ENCODE peak calls at places on chromosomes 16 and 17, in four cellular contexts. One of them, this sample, is unnamed.

GRCh38 chr16:11253009-11253994 is 2.7 kb downstream of the SOCS1 start:
- DNase-seq in skeletal muscle cell: no peak
- DNase-seq in fibroblast of pulmonary artery: no peak
- DNase-seq in endothelial cell of umbilical vein: no peak
- DNase-seq in this sample: no peak

GRCh38 chr17:78873519-78874340 is 29.3 kb downstream of the CEP295NL start:
- DNase-seq in skeletal muscle cell: peak; percentile 25
- DNase-seq in fibroblast of pulmonary artery: no peak
- DNase-seq in endothelial cell of umbilical vein: peak; percentile 94
- DNase-seq in this sample: peak; percentile 67

GRCh38 chr17:57649191-57649590 is 95.9 kb downstream of the CCDC182 start:
- DNase-seq in skeletal muscle cell: no peak
- DNase-seq in fibroblast of pulmonary artery: no peak
- DNase-seq in endothelial cell of umbilical vein: no peak
- DNase-seq in this sample: no peak

GRCh38 chr16:82323171-82323570 is 153.1 kb upstream of the MPHOSPH6 start:
- DNase-seq in skeletal muscle cell: no peak
- DNase-seq in fibroblast of pulmonary artery: no peak
- DNase-seq in endothelial cell of umbilical vein: no peak
- DNase-seq in this sample: no peak

GRCh38 chr16:35631261-35631945 is 2172.0 kb downstream of the TP53TG3F start:
- DNase-seq in skeletal muscle cell: no peak
- DNase-seq in fibroblast of pulmonary artery: no peak
- DNase-seq in endothelial cell of umbilical vein: no peak
- DNase-seq in this sample: no peak

GRCh38 chr16:73792199-73793108 is 504.2 kb upstream of the PSMD7 start:
- DNase-seq in skeletal muscle cell: no peak
- DNase-seq in fibroblast of pulmonary artery: no peak
- DNase-seq in endothelial cell of umbilical vein: no peak
- DNase-seq in this sample: no peak

GRCh38 chr16:64089697-64090096 is 1032.2 kb downstream of the CDH11 start:
- DNase-seq in skeletal muscle cell: no peak
- DNase-seq in fibroblast of pulmonary artery: peak; percentile 43
- DNase-seq in endothelial cell of umbilical vein: peak; percentile 55
- DNase-seq in this sample: peak; percentile 29

GRCh38 chr17:74990581-74991105 is 3.2 kb downstream of the CDR2L start:
- DNase-seq in skeletal muscle cell: no peak
- DNase-seq in fibroblast of pulmonary artery: no peak
- DNase-seq in endothelial cell of umbilical vein: no peak
- DNase-seq in this sample: no peak

GRCh38 chr16:4494746-4495490 is 18.7 kb downstream of the HMOX2 start:
- DNase-seq in skeletal muscle cell: no peak
- DNase-seq in fibroblast of pulmonary artery: peak; percentile 69
- DNase-seq in endothelial cell of umbilical vein: no peak
- DNase-seq in this sample: peak; percentile 53

GRCh38 chr16:67884684-67885083 is at the start of gene NRN1L:
- DNase-seq in skeletal muscle cell: peak; percentile 66
- DNase-seq in fibroblast of pulmonary artery: peak; percentile 91
- DNase-seq in endothelial cell of umbilical vein: no peak
- DNase-seq in this sample: peak; percentile 93

GRCh38 chr17:62898239-62898864 is 67.7 kb upstream of the TANC2 start:
- DNase-seq in skeletal muscle cell: no peak
- DNase-seq in fibroblast of pulmonary artery: peak; percentile 60
- DNase-seq in endothelial cell of umbilical vein: peak; percentile 21
- DNase-seq in this sample: peak; percentile 80

GRCh38 chr16:4089811-4090293 is 26.4 kb downstream of the ADCY9 start:
- DNase-seq in skeletal muscle cell: no peak
- DNase-seq in fibroblast of pulmonary artery: no peak
- DNase-seq in endothelial cell of umbilical vein: no peak
- DNase-seq in this sample: no peak

GRCh38 chr17:1736348-1737281 is 6.1 kb upstream of the SERPINF2 start:
- DNase-seq in skeletal muscle cell: peak; percentile 64
- DNase-seq in fibroblast of pulmonary artery: peak; percentile 95
- DNase-seq in endothelial cell of umbilical vein: no peak
- DNase-seq in this sample: peak; percentile 68

GRCh38 chr16:63146251-63146650 is 1110.0 kb upstream of the CDH8 start:
- DNase-seq in skeletal muscle cell: no peak
- DNase-seq in fibroblast of pulmonary artery: no peak
- DNase-seq in endothelial cell of umbilical vein: no peak
- DNase-seq in this sample: no peak

GRCh38 chr17:73304971-73305786 is 6.6 kb downstream of the CDC42EP4 start:
- DNase-seq in skeletal muscle cell: no peak
- DNase-seq in fibroblast of pulmonary artery: peak; percentile 92
- DNase-seq in endothelial cell of umbilical vein: peak; percentile 80
- DNase-seq in this sample: peak; percentile 67

GRCh38 chr16:79734721-79735120 is 134.2 kb upstream of the MAF start:
- DNase-seq in skeletal muscle cell: no peak
- DNase-seq in fibroblast of pulmonary artery: no peak
- DNase-seq in endothelial cell of umbilical vein: no peak
- DNase-seq in this sample: no peak

GRCh38 chr16:59259074-59259963 is 525.2 kb upstream of the GOT2 start:
- DNase-seq in skeletal muscle cell: no peak
- DNase-seq in fibroblast of pulmonary artery: no peak
- DNase-seq in endothelial cell of umbilical vein: no peak
- DNase-seq in this sample: no peak

GRCh38 chr17:15999974-16000827 is 577 bp downstream of the TTC19 start:
- DNase-seq in skeletal muscle cell: no peak
- DNase-seq in fibroblast of pulmonary artery: peak; percentile 42
- DNase-seq in endothelial cell of umbilical vein: peak; percentile 45
- DNase-seq in this sample: peak; percentile 48

GRCh38 chr17:36152639-36153120 is 23.8 kb downstream of the TBC1D3B start:
- DNase-seq in skeletal muscle cell: no peak
- DNase-seq in fibroblast of pulmonary artery: peak; percentile 28
- DNase-seq in endothelial cell of umbilical vein: no peak
- DNase-seq in this sample: no peak

GRCh38 chr17:18257747-18258355 is 687 bp downstream of the FLII start:
- DNase-seq in skeletal muscle cell: no peak
- DNase-seq in fibroblast of pulmonary artery: peak; percentile 48
- DNase-seq in endothelial cell of umbilical vein: peak; percentile 65
- DNase-seq in this sample: peak; percentile 73

GRCh38 chr16:61233718-61234117 is 802.5 kb downstream of the CDH8 start:
- DNase-seq in skeletal muscle cell: no peak
- DNase-seq in fibroblast of pulmonary artery: peak; percentile 1
- DNase-seq in endothelial cell of umbilical vein: no peak
- DNase-seq in this sample: peak; percentile 1

GRCh38 chr16:74580828-74581227 is 26.1 kb downstream of the GLG1 start:
- DNase-seq in skeletal muscle cell: no peak
- DNase-seq in fibroblast of pulmonary artery: no peak
- DNase-seq in endothelial cell of umbilical vein: no peak
- DNase-seq in this sample: no peak

GRCh38 chr16:4373356-4373908 is 1.8 kb downstream of the VASN start:
- DNase-seq in skeletal muscle cell: no peak
- DNase-seq in fibroblast of pulmonary artery: no peak
- DNase-seq in endothelial cell of umbilical vein: no peak
- DNase-seq in this sample: no peak

GRCh38 chr16:11372073-11372923 is 27.0 kb downstream of the RMI2 start:
- DNase-seq in skeletal muscle cell: no peak
- DNase-seq in fibroblast of pulmonary artery: no peak
- DNase-seq in endothelial cell of umbilical vein: no peak
- DNase-seq in this sample: no peak

GRCh38 chr16:52573365-52574104 is 26.6 kb upstream of the TOX3 start:
- DNase-seq in skeletal muscle cell: no peak
- DNase-seq in fibroblast of pulmonary artery: no peak
- DNase-seq in endothelial cell of umbilical vein: no peak
- DNase-seq in this sample: no peak

GRCh38 chr17:19409509-19409908 is 1.5 kb upstream of the RNF112 start:
- DNase-seq in skeletal muscle cell: peak; percentile 62
- DNase-seq in fibroblast of pulmonary artery: no peak
- DNase-seq in endothelial cell of umbilical vein: no peak
- DNase-seq in this sample: no peak

GRCh38 chr16:57137566-57138273 is 45.3 kb downstream of the CPNE2 start:
- DNase-seq in skeletal muscle cell: no peak
- DNase-seq in fibroblast of pulmonary artery: no peak
- DNase-seq in endothelial cell of umbilical vein: no peak
- DNase-seq in this sample: no peak

GRCh38 chr16:57341062-57341440 is 17.5 kb upstream of the CCL22 start:
- DNase-seq in skeletal muscle cell: no peak
- DNase-seq in fibroblast of pulmonary artery: no peak
- DNase-seq in endothelial cell of umbilical vein: no peak
- DNase-seq in this sample: no peak

GRCh38 chr16:71367243-71367976 is 8.9 kb downstream of the CALB2 start:
- DNase-seq in skeletal muscle cell: no peak
- DNase-seq in fibroblast of pulmonary artery: peak; percentile 49
- DNase-seq in endothelial cell of umbilical vein: peak; percentile 24
- DNase-seq in this sample: peak; percentile 51

GRCh38 chr16:53973021-53973420 is 269.1 kb downstream of the FTO start:
- DNase-seq in skeletal muscle cell: no peak
- DNase-seq in fibroblast of pulmonary artery: no peak
- DNase-seq in endothelial cell of umbilical vein: no peak
- DNase-seq in this sample: no peak

GRCh38 chr17:77565166-77565565 is 393.3 kb upstream of the TNRC6C start:
- DNase-seq in skeletal muscle cell: no peak
- DNase-seq in fibroblast of pulmonary artery: no peak
- DNase-seq in endothelial cell of umbilical vein: no peak
- DNase-seq in this sample: no peak

GRCh38 chr16:87392823-87393679 is 915 bp downstream of the MAP1LC3B start:
- DNase-seq in skeletal muscle cell: no peak
- DNase-seq in fibroblast of pulmonary artery: peak; percentile 47
- DNase-seq in endothelial cell of umbilical vein: peak; percentile 63
- DNase-seq in this sample: peak; percentile 51

This sample was measured in lung microvascular endothelial cell.